ENCODE peak calls at places on chromosomes 2 and 18, in six cellular contexts. G is psoas muscle, J is keratinocyte, A is heart right ventricle, Y is fibroblast of lung, Q is BE2C. H is an unnamed sample. For H3K4me1, the result is how much of the 10 kb centered on the place peaks cover.

GRCh38 chr2:1586946-1587840 is 157.1 kb downstream of the PXDN start:
- DNase-seq in Y (no peak), A (no peak), J (no peak), Q (no peak), G (no peak), H (no peak)

GRCh38 chr2:85648619-85649018 is 19.4 kb downstream of the SFTPB start:
- DNase-seq in Q (peak), J (no peak), Y (peak), G (no peak), A (no peak), H (peak)

GRCh38 chr2:47638430-47638829 is 144.5 kb upstream of the MSH6 start:
- DNase-seq in Q (no peak), A (no peak), G (no peak), Y (no peak), J (no peak), H (no peak)

GRCh38 chr2:12227941-12228608 is 481.6 kb downstream of the LPIN1 start:
- DNase-seq in A (no peak), Q (no peak), G (no peak), Y (peak), J (no peak), H (no peak)

GRCh38 chr2:207792244-207792785 is 22.6 kb upstream of the FZD5 start:
- DNase-seq in G (no peak), Y (peak), Q (no peak), J (no peak), A (no peak), H (peak)

GRCh38 chr2:113878743-113879142 is 11.1 kb upstream of the ACTR3 start:
- DNase-seq in J (no peak), Y (no peak), Q (no peak), G (no peak), A (no peak), H (no peak)

GRCh38 chr2:42942990-42943493 is 150.7 kb upstream of the HAAO start:
- DNase-seq in J (no peak), Q (no peak), G (no peak), Y (no peak), A (no peak), H (no peak)

GRCh38 chr2:158034198-158034831 is 67.4 kb upstream of the UPP2 start:
- DNase-seq in A (peak), Y (peak), Q (peak), J (no peak), G (no peak), H (peak)

GRCh38 chr2:201858781-201859180 is 52.4 kb downstream of the CDK15 start:
- DNase-seq in A (no peak), G (no peak), Y (peak), J (peak), Q (no peak), H (peak)

GRCh38 chr2:85861650-85862049 is 27.1 kb downstream of the ST3GAL5 start:
- DNase-seq in G (no peak), Q (no peak), A (no peak), Y (no peak), J (no peak), H (no peak)

GRCh38 chr2:63950414-63950813 is 68.8 kb downstream of the VPS54 start:
- DNase-seq in A (no peak), G (no peak), Q (no peak), J (no peak), Y (no peak), H (no peak)

GRCh38 chr2:7672685-7673071 is 755.5 kb downstream of the RNF144A start:
- DNase-seq in Y (no peak), J (no peak), Q (no peak), G (no peak), A (no peak), H (no peak)

GRCh38 chr2:100193334-100193733 is 50.9 kb upstream of the AFF3 start:
- DNase-seq in Q (no peak), J (no peak), Y (no peak), A (no peak), G (no peak), H (peak)

GRCh38 chr2:231059756-231060155 is 3.1 kb downstream of the PSMD1 start:
- DNase-seq in G (no peak), A (no peak), Q (no peak), Y (no peak), J (no peak), H (no peak)

GRCh38 chr2:14673351-14673875 is 40.9 kb downstream of the LRATD1 start:
- DNase-seq in Q (no peak), A (no peak), J (no peak), Y (no peak), G (no peak), H (no peak)

GRCh38 chr2:38512211-38512610 is 90.5 kb downstream of the HNRNPLL start:
- DNase-seq in Y (no peak), A (no peak), Q (no peak), J (no peak), G (no peak), H (no peak)

GRCh38 chr2:47093626-47094025 is 61.5 kb downstream of the STPG4 start:
- DNase-seq in A (no peak), Y (no peak), Q (no peak), G (no peak), J (no peak), H (no peak)

GRCh38 chr2:39995005-39995732 is 216.1 kb upstream of the THUMPD2 start:
- DNase-seq in J (no peak), Y (no peak), G (no peak), Q (no peak), A (no peak), H (no peak)

GRCh38 chr2:237596856-237597679 is 6.5 kb upstream of the RAB17 start:
- DNase-seq in Q (no peak), Y (no peak), G (no peak), J (no peak), A (no peak), H (no peak)

GRCh38 chr2:172571245-172571644 is 15.4 kb downstream of the PDK1 start:
- DNase-seq in G (no peak), Q (no peak), Y (no peak), J (no peak), A (no peak), H (no peak)

GRCh38 chr18:64134044-64134757 is 14.7 kb downstream of the LINC00305 start:
- DNase-seq in A (no peak), J (no peak), Y (no peak), G (no peak), Q (no peak), H (no peak)

GRCh38 chr18:13629841-13630747 is 96.3 kb downstream of the FAM210A start:
- DNase-seq in G (no peak), Y (peak), Q (peak), A (peak), J (no peak), H (peak)

GRCh38 chr2:233037078-233037477 is 4.6 kb downstream of the NEU2 start:
- DNase-seq in G (no peak), J (no peak), Y (peak), Q (no peak), A (no peak), H (no peak)

GRCh38 chr18:50606609-50607008 is 46.7 kb downstream of the MAPK4 start:
- DNase-seq in J (no peak), A (peak), Q (no peak), Y (no peak), G (no peak), H (no peak)
- TF ChIP-seq CTCF in J (no peak), A (no peak), Q (no peak), Y (no peak), G (no peak), H (no peak)

GRCh38 chr2:235500761-235501662 is 7.2 kb downstream of the AGAP1 start:
- DNase-seq in G (no peak), A (no peak), Q (no peak), J (no peak), Y (peak), H (peak)
- H3K4me1 ChIP-seq in G (under half), A (half or more), Q (under half), J (under half), Y (under half), H (under half)

DNA sequence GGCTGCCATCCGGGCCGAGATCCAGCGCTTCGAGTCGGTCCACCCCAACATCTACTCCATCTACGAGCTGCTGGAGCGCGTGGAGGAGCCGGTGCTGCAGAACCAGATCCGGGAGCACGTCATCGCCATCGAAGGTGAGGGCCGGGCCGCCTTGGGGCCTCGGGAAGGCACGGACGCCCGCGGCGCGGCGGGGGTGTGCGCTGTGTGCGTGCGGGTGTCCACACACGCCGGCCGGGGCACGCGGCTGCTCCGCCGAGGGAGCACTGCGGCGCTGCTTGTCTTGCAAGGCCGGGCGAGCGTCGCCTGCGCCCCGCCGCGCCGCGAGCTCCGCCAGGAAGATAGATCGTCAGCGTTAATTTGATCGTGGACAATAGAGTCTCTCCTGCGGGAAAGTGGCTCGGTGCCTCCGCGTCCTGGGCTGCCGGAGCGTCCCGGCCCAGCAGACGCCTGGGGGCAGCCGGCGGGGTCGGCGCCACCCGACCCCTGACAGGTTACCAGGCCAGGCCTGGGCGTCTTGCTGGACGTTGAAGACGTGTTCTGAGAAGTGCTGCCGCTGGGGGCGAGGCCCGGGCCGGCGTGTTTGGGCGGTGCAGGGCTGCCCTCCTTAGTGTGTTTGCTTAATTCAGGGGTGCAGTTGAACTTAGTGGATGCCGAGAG is 1.0 kb downstream of the AGAP1 start:
- DNase-seq in Y (peak), J (no peak), A (peak), G (peak), Q (peak), H (peak)
- TF ChIP-seq CTCF in Y (peak), J (no peak), A (no peak), G (no peak), Q (no peak), H (no peak)

DNA sequence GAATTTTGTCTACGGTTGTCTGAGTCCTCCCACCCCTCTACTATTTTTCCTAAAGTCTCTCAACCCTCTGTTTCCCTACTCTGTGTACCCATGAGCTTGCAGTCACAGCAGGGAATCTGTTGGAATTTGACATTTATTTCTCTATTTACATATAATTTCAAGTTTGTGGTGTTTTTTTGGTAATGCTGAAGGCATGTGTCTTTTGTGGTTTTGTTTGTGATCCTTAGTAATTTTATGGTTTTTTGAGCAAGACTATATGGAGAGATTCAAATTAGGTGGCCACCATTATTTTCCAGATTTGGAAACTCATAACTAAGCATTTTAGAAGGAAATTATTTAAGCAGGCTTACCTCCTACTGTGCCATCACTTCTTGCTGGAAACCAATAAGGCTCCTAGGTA is 27.2 kb upstream of the FBLN7 start:
- DNase-seq in A (no peak), Q (no peak), Y (no peak), G (no peak), J (no peak), H (no peak)
- H3K4me1 ChIP-seq in A (under half), Q (under half), Y (under half), G (under half), J (under half), H (under half)

GRCh38 chr2:213562539-213563180 is 278.4 kb downstream of the SPAG16 start:
- DNase-seq in A (peak), G (no peak), Q (no peak), J (no peak), Y (no peak), H (no peak)
- TF ChIP-seq CTCF in A (no peak), G (no peak), Q (no peak), J (no peak), Y (no peak), H (no peak)